ENCODE peak calls at places on chromosomes 11 and 22, in nine cellular contexts. One of them, this sample, is unnamed.

GRCh38 chr22:24566899-24567511 is 11.2 kb downstream of the SNRPD3 start:
- DNase-seq in fibroblast of the aortic adventitia: no peak
- DNase-seq in left lung: no peak
- DNase-seq in mucosa of descending colon: no peak
- DNase-seq in uterus: no peak
- DNase-seq in fibroblast of pulmonary artery: no peak
- DNase-seq in ovary: no peak
- DNase-seq in Caco-2: no peak
- DNase-seq in CD8-positive, alpha-beta T cell: no peak
- DNase-seq in this sample: no peak

GRCh38 chr22:19787849-19788141 is 27.2 kb downstream of the TBX1 start:
- DNase-seq in fibroblast of the aortic adventitia: no peak
- DNase-seq in left lung: no peak
- DNase-seq in mucosa of descending colon: no peak
- DNase-seq in uterus: no peak
- DNase-seq in fibroblast of pulmonary artery: no peak
- DNase-seq in ovary: peak
- DNase-seq in Caco-2: no peak
- DNase-seq in CD8-positive, alpha-beta T cell: no peak
- DNase-seq in this sample: no peak

GRCh38 chr11:67698247-67698646 is 23.8 kb upstream of the ALDH3B2 start:
- DNase-seq in fibroblast of the aortic adventitia: no peak
- DNase-seq in left lung: no peak
- DNase-seq in mucosa of descending colon: no peak
- DNase-seq in uterus: no peak
- DNase-seq in fibroblast of pulmonary artery: no peak
- DNase-seq in ovary: no peak
- DNase-seq in Caco-2: no peak
- DNase-seq in CD8-positive, alpha-beta T cell: no peak
- DNase-seq in this sample: no peak

GRCh38 chr11:86718553-86718952 is 46.1 kb upstream of the ME3 start:
- DNase-seq in fibroblast of the aortic adventitia: no peak
- DNase-seq in left lung: no peak
- DNase-seq in mucosa of descending colon: no peak
- DNase-seq in uterus: no peak
- DNase-seq in fibroblast of pulmonary artery: no peak
- DNase-seq in ovary: no peak
- DNase-seq in Caco-2: no peak
- DNase-seq in CD8-positive, alpha-beta T cell: no peak
- DNase-seq in this sample: no peak

GRCh38 chr22:17831527-17832251 is 57.4 kb upstream of the BID start:
- DNase-seq in fibroblast of the aortic adventitia: peak
- DNase-seq in left lung: no peak
- DNase-seq in mucosa of descending colon: peak
- DNase-seq in uterus: peak
- DNase-seq in fibroblast of pulmonary artery: no peak
- DNase-seq in ovary: peak
- DNase-seq in Caco-2: no peak
- DNase-seq in CD8-positive, alpha-beta T cell: no peak
- DNase-seq in this sample: no peak

GRCh38 chr11:118042126-118042525 is 34.8 kb upstream of the TMPRSS4 start:
- DNase-seq in fibroblast of the aortic adventitia: no peak
- DNase-seq in left lung: no peak
- DNase-seq in mucosa of descending colon: no peak
- DNase-seq in uterus: no peak
- DNase-seq in fibroblast of pulmonary artery: no peak
- DNase-seq in ovary: no peak
- DNase-seq in Caco-2: no peak
- DNase-seq in CD8-positive, alpha-beta T cell: no peak
- DNase-seq in this sample: no peak

GRCh38 chr11:21810650-21811049 is 382.2 kb upstream of the ANO5 start:
- DNase-seq in fibroblast of the aortic adventitia: no peak
- DNase-seq in left lung: no peak
- DNase-seq in mucosa of descending colon: no peak
- DNase-seq in uterus: no peak
- DNase-seq in fibroblast of pulmonary artery: peak
- DNase-seq in ovary: no peak
- DNase-seq in Caco-2: no peak
- DNase-seq in CD8-positive, alpha-beta T cell: no peak
- DNase-seq in this sample: no peak

GRCh38 chr22:34055525-34056200 is 135.4 kb upstream of the LARGE1 start:
- DNase-seq in fibroblast of the aortic adventitia: no peak
- DNase-seq in left lung: no peak
- DNase-seq in mucosa of descending colon: peak
- DNase-seq in uterus: no peak
- DNase-seq in fibroblast of pulmonary artery: no peak
- DNase-seq in ovary: no peak
- DNase-seq in Caco-2: peak
- DNase-seq in CD8-positive, alpha-beta T cell: no peak
- DNase-seq in this sample: no peak

GRCh38 chr22:40157546-40157945 is 20.2 kb upstream of the TNRC6B start:
- DNase-seq in fibroblast of the aortic adventitia: no peak
- DNase-seq in left lung: no peak
- DNase-seq in mucosa of descending colon: peak
- DNase-seq in uterus: no peak
- DNase-seq in fibroblast of pulmonary artery: no peak
- DNase-seq in ovary: no peak
- DNase-seq in Caco-2: no peak
- DNase-seq in CD8-positive, alpha-beta T cell: no peak
- DNase-seq in this sample: no peak

GRCh38 chr11:20020716-20021115 is 139.6 kb downstream of the DBX1 start:
- DNase-seq in fibroblast of the aortic adventitia: no peak
- DNase-seq in left lung: no peak
- DNase-seq in mucosa of descending colon: no peak
- DNase-seq in uterus: no peak
- DNase-seq in fibroblast of pulmonary artery: no peak
- DNase-seq in ovary: no peak
- DNase-seq in Caco-2: no peak
- DNase-seq in CD8-positive, alpha-beta T cell: no peak
- DNase-seq in this sample: no peak

GRCh38 chr22:31082606-31083376 is 1.7 kb downstream of the SMTN start:
- DNase-seq in fibroblast of the aortic adventitia: peak
- DNase-seq in left lung: peak
- DNase-seq in mucosa of descending colon: peak
- DNase-seq in uterus: peak
- DNase-seq in fibroblast of pulmonary artery: peak
- DNase-seq in ovary: peak
- DNase-seq in Caco-2: peak
- DNase-seq in CD8-positive, alpha-beta T cell: peak
- DNase-seq in this sample: no peak

GRCh38 chr22:49077586-49077985 is 750.1 kb downstream of the BRD1 start:
- DNase-seq in fibroblast of the aortic adventitia: no peak
- DNase-seq in left lung: no peak
- DNase-seq in mucosa of descending colon: no peak
- DNase-seq in uterus: no peak
- DNase-seq in fibroblast of pulmonary artery: no peak
- DNase-seq in ovary: no peak
- DNase-seq in Caco-2: no peak
- DNase-seq in CD8-positive, alpha-beta T cell: no peak
- DNase-seq in this sample: no peak

GRCh38 chr11:25737071-25737675 is 594.8 kb upstream of the ANO3 start:
- DNase-seq in fibroblast of the aortic adventitia: no peak
- DNase-seq in left lung: no peak
- DNase-seq in mucosa of descending colon: no peak
- DNase-seq in uterus: no peak
- DNase-seq in fibroblast of pulmonary artery: no peak
- DNase-seq in ovary: no peak
- DNase-seq in Caco-2: no peak
- DNase-seq in CD8-positive, alpha-beta T cell: no peak
- DNase-seq in this sample: no peak

GRCh38 chr11:2571598-2572281 is 126.9 kb downstream of the KCNQ1 start:
- DNase-seq in fibroblast of the aortic adventitia: no peak
- DNase-seq in left lung: no peak
- DNase-seq in mucosa of descending colon: no peak
- DNase-seq in uterus: no peak
- DNase-seq in fibroblast of pulmonary artery: no peak
- DNase-seq in ovary: peak
- DNase-seq in Caco-2: no peak
- DNase-seq in CD8-positive, alpha-beta T cell: no peak
- DNase-seq in this sample: no peak

DNA sequence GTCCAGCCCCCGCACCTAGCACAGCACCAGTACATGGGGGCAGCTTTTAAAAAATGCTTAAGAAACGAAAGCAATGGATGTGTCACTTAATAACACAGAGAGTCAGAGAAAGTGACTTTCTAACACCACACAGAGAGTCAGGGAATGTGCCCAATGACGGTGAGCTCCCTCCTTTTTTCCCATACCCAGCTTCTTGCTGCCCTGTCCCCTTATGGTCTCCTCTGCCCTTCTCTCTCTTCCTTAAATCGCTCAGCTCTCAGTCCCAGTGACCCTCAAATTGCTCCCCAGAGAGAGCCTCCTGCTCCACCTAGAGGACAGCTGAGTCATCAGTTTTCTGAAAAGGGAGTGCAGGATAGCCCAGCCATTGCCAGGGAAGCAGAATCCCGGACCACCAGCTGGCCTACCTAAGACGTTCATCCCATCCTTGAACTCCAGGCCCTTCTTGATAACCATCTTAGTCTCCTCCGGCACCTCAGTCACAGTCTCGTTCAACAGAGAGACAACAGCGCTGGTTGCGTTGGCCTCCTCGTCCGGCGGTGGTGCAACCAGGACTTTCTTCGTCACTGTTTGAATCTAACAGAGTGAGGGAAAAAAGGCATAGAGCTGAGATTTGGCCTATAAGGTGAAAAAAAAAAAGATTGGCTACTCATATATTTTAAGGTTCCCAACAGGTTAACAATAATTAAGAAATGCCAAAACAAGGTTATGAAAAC is 113.5 kb downstream of the SLC1A2 start:
- DNase-seq in fibroblast of the aortic adventitia: peak
- DNase-seq in left lung: peak
- DNase-seq in mucosa of descending colon: peak
- DNase-seq in uterus: no peak
- DNase-seq in fibroblast of pulmonary artery: peak
- DNase-seq in ovary: no peak
- DNase-seq in Caco-2: peak
- DNase-seq in CD8-positive, alpha-beta T cell: peak
- DNase-seq in this sample: no peak
- TF ChIP-seq CTCF in fibroblast of the aortic adventitia: peak
- TF ChIP-seq CTCF in left lung: peak
- TF ChIP-seq CTCF in mucosa of descending colon: no peak
- TF ChIP-seq CTCF in uterus: peak
- TF ChIP-seq CTCF in fibroblast of pulmonary artery: peak
- TF ChIP-seq CTCF in ovary: no peak
- TF ChIP-seq CTCF in Caco-2: peak
- TF ChIP-seq CTCF in CD8-positive, alpha-beta T cell: peak
- TF ChIP-seq CTCF in this sample: no peak

GRCh38 chr11:132464939-132465338 is 1067.4 kb downstream of the OPCML start:
- DNase-seq in fibroblast of the aortic adventitia: no peak
- DNase-seq in left lung: no peak
- DNase-seq in mucosa of descending colon: no peak
- DNase-seq in uterus: no peak
- DNase-seq in fibroblast of pulmonary artery: no peak
- DNase-seq in ovary: no peak
- DNase-seq in Caco-2: no peak
- DNase-seq in CD8-positive, alpha-beta T cell: no peak
- DNase-seq in this sample: no peak
- TF ChIP-seq CTCF in fibroblast of the aortic adventitia: no peak
- TF ChIP-seq CTCF in left lung: no peak
- TF ChIP-seq CTCF in mucosa of descending colon: no peak
- TF ChIP-seq CTCF in uterus: no peak
- TF ChIP-seq CTCF in fibroblast of pulmonary artery: no peak
- TF ChIP-seq CTCF in ovary: no peak
- TF ChIP-seq CTCF in Caco-2: no peak
- TF ChIP-seq CTCF in CD8-positive, alpha-beta T cell: no peak
- TF ChIP-seq CTCF in this sample: no peak

GRCh38 chr11:13352711-13353110 is 75.1 kb downstream of the BMAL1 start:
- DNase-seq in fibroblast of the aortic adventitia: no peak
- DNase-seq in left lung: no peak
- DNase-seq in mucosa of descending colon: no peak
- DNase-seq in uterus: no peak
- DNase-seq in fibroblast of pulmonary artery: no peak
- DNase-seq in ovary: no peak
- DNase-seq in Caco-2: no peak
- DNase-seq in CD8-positive, alpha-beta T cell: no peak
- DNase-seq in this sample: no peak

GRCh38 chr11:13355191-13355590 is 77.6 kb downstream of the BMAL1 start:
- DNase-seq in fibroblast of the aortic adventitia: no peak
- DNase-seq in left lung: no peak
- DNase-seq in mucosa of descending colon: no peak
- DNase-seq in uterus: no peak
- DNase-seq in fibroblast of pulmonary artery: no peak
- DNase-seq in ovary: no peak
- DNase-seq in Caco-2: no peak
- DNase-seq in CD8-positive, alpha-beta T cell: no peak
- DNase-seq in this sample: no peak

GRCh38 chr11:13358871-13359270 is 81.3 kb downstream of the BMAL1 start:
- DNase-seq in fibroblast of the aortic adventitia: no peak
- DNase-seq in left lung: no peak
- DNase-seq in mucosa of descending colon: no peak
- DNase-seq in uterus: no peak
- DNase-seq in fibroblast of pulmonary artery: no peak
- DNase-seq in ovary: no peak
- DNase-seq in Caco-2: no peak
- DNase-seq in CD8-positive, alpha-beta T cell: no peak
- DNase-seq in this sample: no peak

GRCh38 chr11:13357232-13357631 is 79.6 kb downstream of the BMAL1 start:
- DNase-seq in fibroblast of the aortic adventitia: no peak
- DNase-seq in left lung: no peak
- DNase-seq in mucosa of descending colon: no peak
- DNase-seq in uterus: no peak
- DNase-seq in fibroblast of pulmonary artery: no peak
- DNase-seq in ovary: no peak
- DNase-seq in Caco-2: no peak
- DNase-seq in CD8-positive, alpha-beta T cell: no peak
- DNase-seq in this sample: no peak

GRCh38 chr11:13354335-13354734 is 76.7 kb downstream of the BMAL1 start:
- DNase-seq in fibroblast of the aortic adventitia: no peak
- DNase-seq in left lung: no peak
- DNase-seq in mucosa of descending colon: peak
- DNase-seq in uterus: no peak
- DNase-seq in fibroblast of pulmonary artery: peak
- DNase-seq in ovary: no peak
- DNase-seq in Caco-2: peak
- DNase-seq in CD8-positive, alpha-beta T cell: no peak
- DNase-seq in this sample: no peak
- TF ChIP-seq CTCF in fibroblast of the aortic adventitia: peak
- TF ChIP-seq CTCF in left lung: no peak
- TF ChIP-seq CTCF in mucosa of descending colon: no peak
- TF ChIP-seq CTCF in uterus: no peak
- TF ChIP-seq CTCF in fibroblast of pulmonary artery: peak
- TF ChIP-seq CTCF in ovary: no peak
- TF ChIP-seq CTCF in Caco-2: peak
- TF ChIP-seq CTCF in CD8-positive, alpha-beta T cell: no peak
- TF ChIP-seq CTCF in this sample: no peak

GRCh38 chr11:27524155-27524554 is 17.6 kb upstream of the LIN7C start:
- DNase-seq in fibroblast of the aortic adventitia: peak
- DNase-seq in left lung: no peak
- DNase-seq in mucosa of descending colon: no peak
- DNase-seq in uterus: no peak
- DNase-seq in fibroblast of pulmonary artery: peak
- DNase-seq in ovary: no peak
- DNase-seq in Caco-2: peak
- DNase-seq in CD8-positive, alpha-beta T cell: no peak
- DNase-seq in this sample: no peak
- TF ChIP-seq CTCF in fibroblast of the aortic adventitia: peak
- TF ChIP-seq CTCF in left lung: no peak
- TF ChIP-seq CTCF in mucosa of descending colon: no peak
- TF ChIP-seq CTCF in uterus: no peak
- TF ChIP-seq CTCF in fibroblast of pulmonary artery: peak
- TF ChIP-seq CTCF in ovary: no peak
- TF ChIP-seq CTCF in Caco-2: peak
- TF ChIP-seq CTCF in CD8-positive, alpha-beta T cell: no peak
- TF ChIP-seq CTCF in this sample: no peak